ENCODE peak calls at places on chromosomes 5 and 9, in five cellular contexts. One of them, this sample, is unnamed.

GRCh38 chr5:36696059-36696673 is 89.8 kb downstream of the SLC1A3 start:
- DNase-seq in NT2/D1: peak; percentile 42
- DNase-seq in cardiac muscle cell: peak; percentile 77
- DNase-seq in esophagus squamous epithelium: no peak
- DNase-seq in uterus: peak; percentile 19
- DNase-seq in this sample: no peak

GRCh38 chr9:83521017-83521810 is 17.0 kb downstream of the FRMD3 start:
- DNase-seq in NT2/D1: no peak
- DNase-seq in cardiac muscle cell: no peak
- DNase-seq in esophagus squamous epithelium: no peak
- DNase-seq in uterus: no peak
- DNase-seq in this sample: no peak

GRCh38 chr5:34505731-34506130 is 150.4 kb upstream of the RAI14 start:
- DNase-seq in NT2/D1: no peak
- DNase-seq in cardiac muscle cell: no peak
- DNase-seq in esophagus squamous epithelium: no peak
- DNase-seq in uterus: no peak
- DNase-seq in this sample: no peak

GRCh38 chr9:137876781-137877386 is 698 bp upstream of the CACNA1B start:
- DNase-seq in NT2/D1: no peak
- DNase-seq in cardiac muscle cell: no peak
- DNase-seq in esophagus squamous epithelium: no peak
- DNase-seq in uterus: no peak
- DNase-seq in this sample: no peak

GRCh38 chr5:1298067-1298551 is 3.2 kb upstream of the TERT start:
- DNase-seq in NT2/D1: no peak
- DNase-seq in cardiac muscle cell: no peak
- DNase-seq in esophagus squamous epithelium: no peak
- DNase-seq in uterus: no peak
- DNase-seq in this sample: no peak

GRCh38 chr5:3456121-3456681 is 139.4 kb upstream of the IRX1 start:
- DNase-seq in NT2/D1: no peak
- DNase-seq in cardiac muscle cell: no peak
- DNase-seq in esophagus squamous epithelium: no peak
- DNase-seq in uterus: no peak
- DNase-seq in this sample: no peak

GRCh38 chr5:5061836-5062235 is 78.3 kb upstream of the ADAMTS16 start:
- DNase-seq in NT2/D1: no peak
- DNase-seq in cardiac muscle cell: no peak
- DNase-seq in esophagus squamous epithelium: no peak
- DNase-seq in uterus: no peak
- DNase-seq in this sample: no peak

GRCh38 chr5:155402927-155403645 is 389.5 kb downstream of the KIF4B start:
- DNase-seq in NT2/D1: no peak
- DNase-seq in cardiac muscle cell: no peak
- DNase-seq in esophagus squamous epithelium: no peak
- DNase-seq in uterus: no peak
- DNase-seq in this sample: no peak

GRCh38 chr5:103216137-103216536 is 42.4 kb upstream of the MACIR start:
- DNase-seq in NT2/D1: no peak
- DNase-seq in cardiac muscle cell: no peak
- DNase-seq in esophagus squamous epithelium: no peak
- DNase-seq in uterus: no peak
- DNase-seq in this sample: no peak

GRCh38 chr5:127136908-127137307 is 63.6 kb upstream of the C5orf63 start:
- DNase-seq in NT2/D1: no peak
- DNase-seq in cardiac muscle cell: no peak
- DNase-seq in esophagus squamous epithelium: no peak
- DNase-seq in uterus: no peak
- DNase-seq in this sample: no peak

GRCh38 chr5:132073231-132074013 is at the start of gene CSF2:
- DNase-seq in NT2/D1: no peak
- DNase-seq in cardiac muscle cell: no peak
- DNase-seq in esophagus squamous epithelium: no peak
- DNase-seq in uterus: no peak
- DNase-seq in this sample: no peak

GRCh38 chr5:156402387-156402921 is 75.5 kb downstream of the SGCD start:
- DNase-seq in NT2/D1: peak; percentile 27
- DNase-seq in cardiac muscle cell: no peak
- DNase-seq in esophagus squamous epithelium: peak; percentile 22
- DNase-seq in uterus: no peak
- DNase-seq in this sample: peak; percentile 8

GRCh38 chr9:8845376-8845775 is 1045.8 kb upstream of the DMAC1 start:
- DNase-seq in NT2/D1: no peak
- DNase-seq in cardiac muscle cell: no peak
- DNase-seq in esophagus squamous epithelium: no peak
- DNase-seq in uterus: no peak
- DNase-seq in this sample: no peak

GRCh38 chr5:153802419-153802818 is 236.3 kb downstream of the FAM114A2 start:
- DNase-seq in NT2/D1: no peak
- DNase-seq in cardiac muscle cell: no peak
- DNase-seq in esophagus squamous epithelium: no peak
- DNase-seq in uterus: no peak
- DNase-seq in this sample: no peak

GRCh38 chr5:119287547-119288073 is 68.2 kb upstream of the TNFAIP8 start:
- DNase-seq in NT2/D1: no peak
- DNase-seq in cardiac muscle cell: no peak
- DNase-seq in esophagus squamous epithelium: no peak
- DNase-seq in uterus: no peak
- DNase-seq in this sample: peak; percentile 69

GRCh38 chr9:74431467-74431866 is 65.7 kb upstream of the RORB start:
- DNase-seq in NT2/D1: no peak
- DNase-seq in cardiac muscle cell: no peak
- DNase-seq in esophagus squamous epithelium: no peak
- DNase-seq in uterus: no peak
- DNase-seq in this sample: no peak

GRCh38 chr9:131579789-131580211 is 34.5 kb downstream of the PRRT1B start:
- DNase-seq in NT2/D1: no peak
- DNase-seq in cardiac muscle cell: no peak
- DNase-seq in esophagus squamous epithelium: no peak
- DNase-seq in uterus: no peak
- DNase-seq in this sample: no peak

GRCh38 chr5:158120760-158121159 is 261.8 kb upstream of the CLINT1 start:
- DNase-seq in NT2/D1: no peak
- DNase-seq in cardiac muscle cell: no peak
- DNase-seq in esophagus squamous epithelium: no peak
- DNase-seq in uterus: no peak
- DNase-seq in this sample: no peak

GRCh38 chr9:38392235-38393127 is at the start of gene ALDH1B1:
- DNase-seq in NT2/D1: peak; percentile 89
- DNase-seq in cardiac muscle cell: peak; percentile 93
- DNase-seq in esophagus squamous epithelium: no peak
- DNase-seq in uterus: peak; percentile 88
- DNase-seq in this sample: peak; percentile 44

GRCh38 chr9:78189461-78189860 is 46.4 kb upstream of the CEP78 start:
- DNase-seq in NT2/D1: no peak
- DNase-seq in cardiac muscle cell: no peak
- DNase-seq in esophagus squamous epithelium: no peak
- DNase-seq in uterus: no peak
- DNase-seq in this sample: no peak

GRCh38 chr9:123329329-123329955 is 26.6 kb upstream of the CRB2 start:
- DNase-seq in NT2/D1: no peak
- DNase-seq in cardiac muscle cell: no peak
- DNase-seq in esophagus squamous epithelium: no peak
- DNase-seq in uterus: no peak
- DNase-seq in this sample: no peak

GRCh38 chr9:80796662-80797426 is 892.5 kb downstream of the TLE1 start:
- DNase-seq in NT2/D1: no peak
- DNase-seq in cardiac muscle cell: no peak
- DNase-seq in esophagus squamous epithelium: no peak
- DNase-seq in uterus: peak; percentile 35
- DNase-seq in this sample: no peak

GRCh38 chr5:162209005-162209605 is 141.5 kb downstream of the GABRG2 start:
- DNase-seq in NT2/D1: peak; percentile 52
- DNase-seq in cardiac muscle cell: peak; percentile 72
- DNase-seq in esophagus squamous epithelium: no peak
- DNase-seq in uterus: no peak
- DNase-seq in this sample: no peak

GRCh38 chr5:132493241-132493640 is 2.7 kb upstream of the IRF1 start:
- DNase-seq in NT2/D1: no peak
- DNase-seq in cardiac muscle cell: no peak
- DNase-seq in esophagus squamous epithelium: no peak
- DNase-seq in uterus: peak; percentile 9
- DNase-seq in this sample: no peak

GRCh38 chr5:63125862-63126261 is 547.2 kb downstream of the LRRC70 start:
- DNase-seq in NT2/D1: no peak
- DNase-seq in cardiac muscle cell: peak; percentile 36
- DNase-seq in esophagus squamous epithelium: no peak
- DNase-seq in uterus: no peak
- DNase-seq in this sample: no peak

GRCh38 chr9:114016101-114016500 is 62.0 kb downstream of the AMBP start:
- DNase-seq in NT2/D1: no peak
- DNase-seq in cardiac muscle cell: no peak
- DNase-seq in esophagus squamous epithelium: no peak
- DNase-seq in uterus: no peak
- DNase-seq in this sample: no peak

GRCh38 chr9:16133556-16134227 is 580.8 kb downstream of the CCDC171 start:
- DNase-seq in NT2/D1: peak; percentile 69
- DNase-seq in cardiac muscle cell: peak; percentile 82
- DNase-seq in esophagus squamous epithelium: no peak
- DNase-seq in uterus: no peak
- DNase-seq in this sample: no peak

GRCh38 chr9:127931092-127931881 is 710 bp upstream of the PIP5KL1 start:
- DNase-seq in NT2/D1: no peak
- DNase-seq in cardiac muscle cell: no peak
- DNase-seq in esophagus squamous epithelium: no peak
- DNase-seq in uterus: no peak
- DNase-seq in this sample: no peak

DNA sequence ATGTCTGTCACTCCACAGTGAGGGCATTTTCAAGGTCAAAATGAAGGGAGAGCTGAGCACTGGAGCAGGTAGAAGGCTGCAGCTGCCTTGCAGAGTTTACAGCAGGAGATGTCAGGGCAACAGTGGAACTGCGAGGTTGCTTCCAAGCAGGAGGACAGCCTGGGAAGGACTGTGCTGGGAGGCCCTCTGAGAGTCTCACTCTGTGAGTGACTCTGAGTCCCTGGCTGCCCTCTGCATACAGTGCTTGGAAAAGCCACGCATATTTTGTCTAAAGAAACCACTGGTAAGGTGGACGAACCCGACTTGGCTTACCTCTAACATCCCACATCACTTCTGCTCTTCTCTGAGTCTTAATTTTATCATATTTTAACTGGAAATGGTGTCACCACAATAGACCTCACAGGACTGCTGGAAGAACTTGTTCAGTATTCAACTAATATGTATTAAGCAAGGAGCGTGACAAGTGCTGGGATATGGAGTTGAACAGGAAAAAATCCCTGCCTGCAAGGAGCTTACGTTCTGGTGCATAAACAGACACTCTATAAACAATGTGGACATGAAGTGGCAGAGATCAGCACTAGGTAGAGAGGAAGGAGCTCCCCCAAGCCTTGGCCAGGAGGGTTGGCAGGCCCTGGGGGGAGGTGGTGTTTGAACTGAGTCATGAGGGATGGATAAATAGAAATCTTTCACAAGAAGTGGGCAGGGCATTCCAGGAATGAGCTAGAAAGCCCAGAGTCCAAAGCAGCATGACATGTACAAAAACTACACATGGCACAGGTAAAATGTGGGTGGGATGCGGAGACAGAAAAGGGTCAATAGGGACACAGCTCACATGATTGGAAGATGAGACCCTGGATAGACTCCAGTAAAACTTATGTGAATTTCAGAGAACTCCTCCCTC is 64.0 kb upstream of the FOXE1 start:
- DNase-seq in NT2/D1: no peak
- DNase-seq in cardiac muscle cell: no peak
- DNase-seq in esophagus squamous epithelium: no peak
- DNase-seq in uterus: no peak
- DNase-seq in this sample: no peak
- H3K27me3 ChIP-seq in NT2/D1: no peaks in the 10 kb centered on the region
- H3K27me3 ChIP-seq in cardiac muscle cell: peaks cover 13% of the 10 kb centered on the region
- H3K27me3 ChIP-seq in esophagus squamous epithelium: no peaks in the 10 kb centered on the region
- H3K27me3 ChIP-seq in uterus: no peaks in the 10 kb centered on the region
- H3K27me3 ChIP-seq in this sample: no peaks in the 10 kb centered on the region

GRCh38 chr5:143229896-143230675 is 173.4 kb downstream of the NR3C1 start:
- DNase-seq in NT2/D1: no peak
- DNase-seq in cardiac muscle cell: no peak
- DNase-seq in esophagus squamous epithelium: no peak
- DNase-seq in uterus: no peak
- DNase-seq in this sample: peak; percentile 20
- H3K4me3 ChIP-seq in NT2/D1: no peak overlapping the region
- H3K4me3 ChIP-seq in cardiac muscle cell: no peak overlapping the region
- H3K4me3 ChIP-seq in esophagus squamous epithelium: peak overlapping the region; percentile 7
- H3K4me3 ChIP-seq in uterus: no peak overlapping the region
- H3K4me3 ChIP-seq in this sample: peak overlapping the region; percentile 4

DNA sequence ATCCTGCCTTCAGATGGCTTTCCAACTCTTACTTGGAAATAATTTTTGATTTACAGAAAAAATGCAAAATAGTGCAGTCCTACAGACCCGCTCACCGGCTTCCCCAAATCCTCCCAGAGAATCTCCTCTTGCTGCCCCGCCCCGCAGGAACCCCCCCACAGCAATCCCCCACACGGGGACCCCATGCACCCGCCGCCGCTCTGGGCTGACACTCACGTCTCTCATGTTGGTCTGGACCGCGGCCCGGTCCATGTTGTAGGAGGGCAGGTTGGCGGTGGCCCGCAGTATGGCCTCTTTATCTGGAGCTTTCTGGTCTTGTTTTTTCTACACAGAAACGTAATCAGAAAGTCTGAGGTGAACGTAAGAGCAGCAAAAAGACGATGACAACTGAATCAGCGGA is 13.6 kb downstream of the UBAC1 start:
- DNase-seq in NT2/D1: no peak
- DNase-seq in cardiac muscle cell: no peak
- DNase-seq in esophagus squamous epithelium: no peak
- DNase-seq in uterus: no peak
- DNase-seq in this sample: no peak
- H3K36me3 ChIP-seq in NT2/D1: peaks cover 82% of the 10 kb centered on the region
- H3K36me3 ChIP-seq in cardiac muscle cell: peaks cover 29% of the 10 kb centered on the region
- H3K36me3 ChIP-seq in esophagus squamous epithelium: peaks cover 84% of the 10 kb centered on the region
- H3K36me3 ChIP-seq in uterus: no peaks in the 10 kb centered on the region
- H3K36me3 ChIP-seq in this sample: peaks cover 43% of the 10 kb centered on the region

DNA sequence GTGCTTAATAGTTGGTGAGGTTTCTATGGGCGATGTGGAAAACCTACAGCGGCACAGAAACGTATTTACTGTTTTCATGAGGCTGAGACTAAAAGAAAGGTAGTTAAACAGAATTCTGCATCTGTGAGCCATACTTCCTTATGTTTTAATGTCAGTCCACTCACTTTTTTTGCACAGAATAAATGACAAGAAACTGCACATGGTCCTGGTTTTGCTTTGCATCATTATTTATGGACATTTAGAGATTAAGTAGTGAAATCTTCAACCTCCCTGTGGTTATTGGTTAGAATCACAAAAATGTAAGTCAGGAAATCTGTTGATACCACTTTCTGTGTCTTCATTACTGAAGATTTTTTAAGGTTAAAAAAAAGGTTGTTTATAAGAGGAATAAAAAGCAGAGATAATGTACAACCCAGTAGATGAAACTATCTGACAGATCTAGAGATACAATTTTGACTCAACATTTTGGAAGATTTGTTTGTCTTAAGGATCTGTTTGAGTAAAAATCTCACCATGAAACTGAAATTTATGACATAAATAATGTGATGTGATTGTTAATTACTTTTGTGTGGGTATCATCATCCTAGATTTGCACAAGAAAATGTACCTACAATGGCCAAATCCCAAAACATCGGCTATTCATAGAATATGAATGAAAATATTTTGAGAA is 2.4 kb downstream of the PRR16 start:
- DNase-seq in NT2/D1: no peak
- DNase-seq in cardiac muscle cell: no peak
- DNase-seq in esophagus squamous epithelium: no peak
- DNase-seq in uterus: no peak
- DNase-seq in this sample: no peak
- H3K27me3 ChIP-seq in NT2/D1: peaks cover 28% of the 10 kb centered on the region
- H3K27me3 ChIP-seq in cardiac muscle cell: peaks cover 41% of the 10 kb centered on the region
- H3K27me3 ChIP-seq in esophagus squamous epithelium: peaks cover 44% of the 10 kb centered on the region
- H3K27me3 ChIP-seq in uterus: no peaks in the 10 kb centered on the region
- H3K27me3 ChIP-seq in this sample: peaks cover 5% of the 10 kb centered on the region

GRCh38 chr5:24691073-24691472 is 46.3 kb upstream of the CDH10 start:
- DNase-seq in NT2/D1: no peak
- DNase-seq in cardiac muscle cell: no peak
- DNase-seq in esophagus squamous epithelium: no peak
- DNase-seq in uterus: no peak
- DNase-seq in this sample: no peak
- H3K4me3 ChIP-seq in NT2/D1: no peak overlapping the region
- H3K4me3 ChIP-seq in cardiac muscle cell: no peak overlapping the region
- H3K4me3 ChIP-seq in esophagus squamous epithelium: no peak overlapping the region
- H3K4me3 ChIP-seq in uterus: no peak overlapping the region
- H3K4me3 ChIP-seq in this sample: no peak overlapping the region

This sample was measured in effector memory CD4-positive, alpha-beta T cell.